ENCODE peak calls at places on chromosomes 3 and 15, in nine cellular contexts. One of them, this sample, is unnamed.

GRCh38 chr3:126524429-126524988 is 554 bp downstream of the CHST13 start:
- DNase-seq in HT-29: no peak
- DNase-seq in H7: no peak
- DNase-seq in stimulated activated CD8-positive, alpha-beta memory T cell treated with anti-CD3 and anti-CD28 coated beads, Interleukin-4, amount 100 ng/mL, for 1 hour: no peak
- DNase-seq in NCI-H774: no peak
- DNase-seq in left cardiac atrium: peak; percentile 37
- DNase-seq in naive thymus-derived CD4-positive, alpha-beta T cell: no peak
- DNase-seq in T-helper 2 cell: no peak
- DNase-seq in HTR-8/SVneo: no peak
- DNase-seq in this sample: no peak

GRCh38 chr3:138675393-138675792 is 66.8 kb downstream of the FAIM start:
- DNase-seq in stimulated activated CD8-positive, alpha-beta memory T cell treated with anti-CD3 and anti-CD28 coated beads, Interleukin-4, amount 100 ng/mL, for 1 hour: no peak
- DNase-seq in naive thymus-derived CD4-positive, alpha-beta T cell: no peak
- DNase-seq in T-helper 2 cell: no peak
- DNase-seq in left cardiac atrium: no peak
- DNase-seq in HT-29: peak; percentile 15
- DNase-seq in H7: no peak
- DNase-seq in NCI-H774: no peak
- DNase-seq in HTR-8/SVneo: no peak
- DNase-seq in this sample: no peak

GRCh38 chr3:191376742-191377141 is 46.4 kb upstream of the UTS2B start:
- DNase-seq in H7: no peak
- DNase-seq in T-helper 2 cell: no peak
- DNase-seq in NCI-H774: no peak
- DNase-seq in left cardiac atrium: no peak
- DNase-seq in HTR-8/SVneo: peak; percentile 42
- DNase-seq in stimulated activated CD8-positive, alpha-beta memory T cell treated with anti-CD3 and anti-CD28 coated beads, Interleukin-4, amount 100 ng/mL, for 1 hour: no peak
- DNase-seq in HT-29: no peak
- DNase-seq in naive thymus-derived CD4-positive, alpha-beta T cell: no peak
- DNase-seq in this sample: no peak

GRCh38 chr3:5115506-5116162 is 6.5 kb upstream of the ARL8B start:
- DNase-seq in stimulated activated CD8-positive, alpha-beta memory T cell treated with anti-CD3 and anti-CD28 coated beads, Interleukin-4, amount 100 ng/mL, for 1 hour: no peak
- DNase-seq in NCI-H774: no peak
- DNase-seq in H7: no peak
- DNase-seq in HTR-8/SVneo: no peak
- DNase-seq in HT-29: no peak
- DNase-seq in left cardiac atrium: no peak
- DNase-seq in T-helper 2 cell: no peak
- DNase-seq in naive thymus-derived CD4-positive, alpha-beta T cell: no peak
- DNase-seq in this sample: no peak

GRCh38 chr3:73832426-73832825 is 207.7 kb upstream of the PDZRN3 start:
- DNase-seq in HT-29: no peak
- DNase-seq in NCI-H774: no peak
- DNase-seq in stimulated activated CD8-positive, alpha-beta memory T cell treated with anti-CD3 and anti-CD28 coated beads, Interleukin-4, amount 100 ng/mL, for 1 hour: no peak
- DNase-seq in H7: no peak
- DNase-seq in left cardiac atrium: no peak
- DNase-seq in naive thymus-derived CD4-positive, alpha-beta T cell: no peak
- DNase-seq in T-helper 2 cell: no peak
- DNase-seq in HTR-8/SVneo: no peak
- DNase-seq in this sample: no peak

GRCh38 chr3:140920029-140920428 is 21.6 kb upstream of the SLC25A36 start:
- DNase-seq in HT-29: no peak
- DNase-seq in naive thymus-derived CD4-positive, alpha-beta T cell: no peak
- DNase-seq in T-helper 2 cell: no peak
- DNase-seq in left cardiac atrium: no peak
- DNase-seq in HTR-8/SVneo: no peak
- DNase-seq in NCI-H774: no peak
- DNase-seq in stimulated activated CD8-positive, alpha-beta memory T cell treated with anti-CD3 and anti-CD28 coated beads, Interleukin-4, amount 100 ng/mL, for 1 hour: no peak
- DNase-seq in H7: no peak
- DNase-seq in this sample: no peak

GRCh38 chr3:179189764-179190163 is 41.6 kb downstream of the PIK3CA start:
- DNase-seq in HT-29: no peak
- DNase-seq in T-helper 2 cell: no peak
- DNase-seq in NCI-H774: no peak
- DNase-seq in HTR-8/SVneo: no peak
- DNase-seq in H7: no peak
- DNase-seq in naive thymus-derived CD4-positive, alpha-beta T cell: no peak
- DNase-seq in stimulated activated CD8-positive, alpha-beta memory T cell treated with anti-CD3 and anti-CD28 coated beads, Interleukin-4, amount 100 ng/mL, for 1 hour: no peak
- DNase-seq in left cardiac atrium: no peak
- DNase-seq in this sample: no peak

GRCh38 chr15:85044251-85044853 is 62.7 kb downstream of the PDE8A start:
- DNase-seq in HT-29: peak; percentile 83
- DNase-seq in left cardiac atrium: peak; percentile 57
- DNase-seq in stimulated activated CD8-positive, alpha-beta memory T cell treated with anti-CD3 and anti-CD28 coated beads, Interleukin-4, amount 100 ng/mL, for 1 hour: no peak
- DNase-seq in T-helper 2 cell: no peak
- DNase-seq in HTR-8/SVneo: peak; percentile 32
- DNase-seq in H7: peak; percentile 32
- DNase-seq in naive thymus-derived CD4-positive, alpha-beta T cell: peak; percentile 15
- DNase-seq in NCI-H774: no peak
- DNase-seq in this sample: peak; percentile 30

GRCh38 chr3:45010718-45011355 is 15.3 kb upstream of the CLEC3B start:
- DNase-seq in NCI-H774: no peak
- DNase-seq in H7: no peak
- DNase-seq in naive thymus-derived CD4-positive, alpha-beta T cell: no peak
- DNase-seq in left cardiac atrium: no peak
- DNase-seq in stimulated activated CD8-positive, alpha-beta memory T cell treated with anti-CD3 and anti-CD28 coated beads, Interleukin-4, amount 100 ng/mL, for 1 hour: no peak
- DNase-seq in HT-29: no peak
- DNase-seq in HTR-8/SVneo: peak; percentile 56
- DNase-seq in T-helper 2 cell: no peak
- DNase-seq in this sample: peak; percentile 64

GRCh38 chr15:55774113-55774970 is 31.4 kb upstream of the PRTG start:
- DNase-seq in H7: peak; percentile 70
- DNase-seq in NCI-H774: no peak
- DNase-seq in naive thymus-derived CD4-positive, alpha-beta T cell: no peak
- DNase-seq in HT-29: peak; percentile 55
- DNase-seq in T-helper 2 cell: no peak
- DNase-seq in left cardiac atrium: peak; percentile 32
- DNase-seq in HTR-8/SVneo: peak; percentile 37
- DNase-seq in stimulated activated CD8-positive, alpha-beta memory T cell treated with anti-CD3 and anti-CD28 coated beads, Interleukin-4, amount 100 ng/mL, for 1 hour: no peak
- DNase-seq in this sample: peak; percentile 47

GRCh38 chr3:136251511-136251910 is 1.4 kb downstream of the PCCB start:
- DNase-seq in stimulated activated CD8-positive, alpha-beta memory T cell treated with anti-CD3 and anti-CD28 coated beads, Interleukin-4, amount 100 ng/mL, for 1 hour: no peak
- DNase-seq in HTR-8/SVneo: no peak
- DNase-seq in HT-29: peak; percentile 5
- DNase-seq in T-helper 2 cell: no peak
- DNase-seq in H7: no peak
- DNase-seq in NCI-H774: no peak
- DNase-seq in naive thymus-derived CD4-positive, alpha-beta T cell: no peak
- DNase-seq in left cardiac atrium: no peak
- DNase-seq in this sample: no peak

GRCh38 chr3:126124896-126125295 is 41.0 kb upstream of the SLC41A3 start:
- DNase-seq in T-helper 2 cell: no peak
- DNase-seq in HTR-8/SVneo: no peak
- DNase-seq in stimulated activated CD8-positive, alpha-beta memory T cell treated with anti-CD3 and anti-CD28 coated beads, Interleukin-4, amount 100 ng/mL, for 1 hour: no peak
- DNase-seq in H7: peak; percentile 33
- DNase-seq in HT-29: no peak
- DNase-seq in naive thymus-derived CD4-positive, alpha-beta T cell: no peak
- DNase-seq in NCI-H774: no peak
- DNase-seq in left cardiac atrium: peak; percentile 12
- DNase-seq in this sample: no peak

This sample was measured in thyroid gland.